ENCODE peak calls at places on chromosomes 6 and 20, in ten cellular contexts. E is IMR-90, I is adrenal gland, A is H54, P is lower leg skin, F is breast epithelium, M is stomach, Z is uterus, G is GM12892, S is ovary. C is an unnamed sample.

GRCh38 chr6:163260911-163261310 is 153.6 kb upstream of the QKI start:
- DNase-seq in E (no peak), I (no peak), A (no peak), P (no peak), F (no peak), M (no peak), Z (no peak), G (no peak), S (no peak), C (no peak)

GRCh38 chr6:148965287-148965686 is 218.5 kb downstream of the UST start:
- DNase-seq in E (no peak), I (peak; percentile 86), A (no peak), P (no peak), F (no peak), M (no peak), Z (no peak), G (no peak), S (no peak), C (peak; percentile 29)

GRCh38 chr6:132888701-132889100 is 74.3 kb downstream of the RPS12 start:
- DNase-seq in E (peak; percentile 72), I (no peak), A (no peak), P (no peak), F (no peak), M (no peak), Z (no peak), G (no peak), S (no peak), C (no peak)

GRCh38 chr20:33859157-33859695 is 48.1 kb downstream of the CHMP4B start:
- DNase-seq in E (no peak), I (peak; percentile 62), A (no peak), P (no peak), F (no peak), M (no peak), Z (peak; percentile 27), G (no peak), S (no peak), C (no peak)

GRCh38 chr6:49892280-49892679 is 25.9 kb upstream of the CRISP1 start:
- DNase-seq in E (no peak), I (no peak), A (no peak), P (no peak), F (no peak), M (no peak), Z (no peak), G (no peak), S (no peak), C (no peak)

GRCh38 chr20:53157443-53158408 is 185.6 kb downstream of the TSHZ2 start:
- DNase-seq in E (peak; percentile 53), I (peak; percentile 62), A (peak; percentile 45), P (no peak), F (no peak), M (peak; percentile 51), Z (no peak), G (no peak), S (no peak), C (no peak)

GRCh38 chr6:44399991-44400390 is 12.5 kb downstream of the CDC5L start:
- DNase-seq in E (no peak), I (no peak), A (no peak), P (no peak), F (no peak), M (no peak), Z (no peak), G (no peak), S (no peak), C (no peak)

GRCh38 chr20:24566656-24567055 is 97.2 kb downstream of the SYNDIG1 start:
- DNase-seq in E (no peak), I (no peak), A (no peak), P (no peak), F (no peak), M (no peak), Z (no peak), G (no peak), S (no peak), C (no peak)

GRCh38 chr6:125701354-125701668 is 48.1 kb upstream of the HEY2 start:
- DNase-seq in E (no peak), I (no peak), A (no peak), P (no peak), F (no peak), M (no peak), Z (no peak), G (no peak), S (no peak), C (no peak)

GRCh38 chr20:58691773-58692578 is 624 bp upstream of the NPEPL1 start:
- DNase-seq in E (no peak), I (peak; percentile 78), A (no peak), P (peak; percentile 93), F (no peak), M (peak; percentile 41), Z (peak; percentile 65), G (no peak), S (peak; percentile 45), C (peak; percentile 45)

GRCh38 chr20:19308151-19308550 is 95.7 kb downstream of the SLC24A3 start:
- DNase-seq in E (no peak), I (no peak), A (no peak), P (no peak), F (no peak), M (no peak), Z (no peak), G (no peak), S (no peak), C (no peak)

GRCh38 chr20:58668901-58669286 is 17.8 kb downstream of the STX16 start:
- DNase-seq in E (no peak), I (no peak), A (no peak), P (no peak), F (no peak), M (no peak), Z (no peak), G (no peak), S (no peak), C (no peak)

GRCh38 chr20:57999465-58000111 is 228.9 kb downstream of the ANKRD60 start:
- DNase-seq in E (no peak), I (no peak), A (no peak), P (no peak), F (peak; percentile 53), M (no peak), Z (no peak), G (no peak), S (no peak), C (no peak)

DNA sequence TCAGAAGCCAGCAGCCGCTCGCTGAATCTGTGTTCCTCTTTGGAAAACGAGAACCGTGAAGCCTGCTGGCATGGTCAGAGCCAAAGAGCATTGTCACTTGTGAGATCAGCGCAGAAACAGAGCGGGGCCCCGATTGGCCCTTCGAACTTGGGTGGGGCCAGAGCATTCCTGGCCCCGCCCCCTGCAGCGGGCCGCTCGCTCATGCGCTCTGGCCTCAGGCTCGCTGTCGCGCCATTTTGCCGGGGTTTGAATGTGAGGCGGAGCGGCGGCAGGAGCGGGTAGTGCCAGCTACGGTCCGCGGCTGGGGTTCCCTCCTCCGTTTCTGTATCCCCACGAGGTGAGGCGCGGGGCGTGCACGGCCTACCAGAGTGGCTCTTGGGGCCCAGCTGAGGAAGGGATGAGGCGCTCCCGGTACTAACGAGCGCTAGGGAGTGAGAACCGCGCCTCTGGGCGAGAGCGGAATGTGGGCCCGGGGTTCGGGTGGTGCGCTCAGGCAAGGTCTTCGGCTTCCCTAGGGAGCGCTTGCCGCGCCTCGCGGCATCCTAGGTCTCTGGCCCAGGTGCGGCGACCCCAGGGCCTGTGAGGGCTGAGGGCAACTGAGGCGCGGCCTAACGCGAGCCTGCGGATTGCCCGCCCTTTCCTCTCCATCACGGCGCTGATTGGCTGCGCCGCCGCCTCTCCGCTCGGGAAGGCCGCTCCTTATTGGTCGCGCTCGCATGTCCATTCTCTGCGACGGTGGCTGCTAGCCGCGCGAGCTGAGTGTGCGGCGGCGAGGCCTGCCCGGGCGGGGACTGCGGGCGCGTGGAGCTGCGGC is at the start of gene CSE1L:
- DNase-seq in E (peak; percentile 94), I (peak; percentile 98), A (peak; percentile 88), P (peak; percentile 98), F (peak; percentile 91), M (peak; percentile 95), Z (peak; percentile 94), G (peak; percentile 82), S (peak; percentile 91), C (peak; percentile 95)
- TF ChIP-seq POLR2A in E (peak; percentile 66), I (peak; percentile 91), A (peak; percentile 87), P (peak; percentile 28), F (peak; percentile 83), M (no peak), Z (no peak), G (peak; percentile 76), S (peak; percentile 95), C (peak; percentile 66)

DNA sequence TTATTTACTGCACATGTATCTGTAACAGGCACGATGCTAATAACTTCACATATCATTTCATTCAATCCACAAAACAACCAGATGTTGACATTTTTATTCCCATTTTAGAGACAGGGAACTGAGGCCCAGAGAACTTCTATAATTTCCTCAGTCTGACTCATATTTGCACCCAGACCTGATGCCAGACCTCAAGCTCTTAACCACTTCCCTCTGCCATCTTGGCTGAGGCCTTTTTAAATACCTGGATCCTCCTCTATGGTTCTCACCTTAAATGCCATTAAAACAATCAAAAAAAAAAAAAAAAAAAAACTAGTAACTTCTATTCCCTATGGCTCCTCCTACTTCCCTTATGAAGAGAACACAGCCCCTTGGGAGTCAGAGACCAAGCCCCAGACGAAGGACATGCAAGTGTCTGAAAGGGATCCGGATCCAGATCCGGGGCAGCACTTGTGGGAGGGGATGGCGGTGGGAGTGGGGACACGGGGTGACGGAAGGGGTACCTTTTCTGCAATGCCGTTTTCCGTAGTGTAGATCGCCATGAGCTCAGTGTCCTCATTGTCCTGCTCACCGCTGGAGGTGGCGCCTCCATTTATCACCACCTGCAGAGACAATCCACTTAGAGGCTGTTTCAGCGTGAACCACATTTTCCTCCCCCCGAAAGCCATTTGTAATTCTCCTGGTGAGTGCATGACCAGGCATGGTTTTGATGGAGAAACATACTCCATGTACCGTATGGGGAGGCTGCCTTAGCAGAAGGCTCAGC is 88.7 kb downstream of the SLC23A2 start:
- DNase-seq in E (no peak), I (no peak), A (no peak), P (no peak), F (no peak), M (no peak), Z (no peak), G (no peak), S (no peak), C (no peak)
- TF ChIP-seq POLR2A in E (no peak), I (no peak), A (no peak), P (no peak), F (no peak), M (no peak), Z (no peak), G (no peak), S (no peak), C (no peak)

GRCh38 chr6:157317129-157317814 is 6.0 kb downstream of the TMEM242 start:
- DNase-seq in E (peak; percentile 92), I (peak; percentile 98), A (peak; percentile 39), P (peak; percentile 96), F (peak; percentile 81), M (peak; percentile 78), Z (peak; percentile 89), G (no peak), S (peak; percentile 75), C (peak; percentile 65)
- TF ChIP-seq POLR2A in E (no peak), I (peak; percentile 46), A (no peak), P (no peak), F (no peak), M (no peak), Z (no peak), G (no peak), S (no peak), C (no peak)

GRCh38 chr6:95577317-95578105 is at the start of gene MANEA:
- DNase-seq in E (peak; percentile 85), I (peak; percentile 87), A (peak; percentile 49), P (peak; percentile 94), F (peak; percentile 67), M (peak; percentile 77), Z (peak; percentile 82), G (peak; percentile 51), S (peak; percentile 83), C (peak; percentile 87)
- TF ChIP-seq POLR2A in E (no peak), I (peak; percentile 73), A (peak; percentile 48), P (no peak), F (no peak), M (no peak), Z (peak; percentile 31), G (peak; percentile 85), S (peak; percentile 37), C (no peak)

C was measured in heart left ventricle.